ENCODE peak calls at places on chromosomes 13 and 19, in six cellular contexts. X is EL; D is AG10803; R is stimulated activated CD4-positive, alpha-beta T cell treated with anti-CD3 and anti-CD28 coated beads, Interleukin-2, amount 100 ng/mL, for 24 hours; W is T-helper 17 cell; P is NCI-H1694 treated with DMSO at 0.1 percent for 48 hours. Z is an unnamed sample.

GRCh38 chr13:111139874-111140561 is 24.9 kb downstream of the ARHGEF7 start:
- DNase-seq in X (no peak), R (no peak), P (peak), D (no peak), W (no peak), Z (no peak)

GRCh38 chr13:99580500-99581268 is 79.4 kb downstream of the TM9SF2 start:
- DNase-seq in R (no peak), X (no peak), W (no peak), D (no peak), P (no peak), Z (no peak)

GRCh38 chr19:5624154-5624663 is 1.3 kb downstream of the SAFB start:
- DNase-seq in W (no peak), X (peak), P (no peak), R (peak), D (peak), Z (peak)

GRCh38 chr19:13007292-13008045 is 12.2 kb downstream of the NFIX start:
- DNase-seq in W (no peak), X (no peak), P (no peak), R (no peak), D (peak), Z (no peak)

GRCh38 chr13:103473081-103473480 is 406.9 kb upstream of the SLC10A2 start:
- DNase-seq in R (no peak), P (no peak), W (no peak), X (no peak), D (no peak), Z (no peak)

GRCh38 chr19:34370983-34371382 is 6.0 kb downstream of the GPI start:
- DNase-seq in X (no peak), P (no peak), R (no peak), W (no peak), D (no peak), Z (no peak)

GRCh38 chr19:54518844-54519243 is 16.2 kb downstream of the LAIR2 start:
- DNase-seq in D (no peak), X (no peak), W (no peak), R (peak), P (no peak), Z (no peak)

GRCh38 chr13:31485651-31486051 is 253.7 kb upstream of the RXFP2 start:
- DNase-seq in W (no peak), R (no peak), D (no peak), X (peak), P (no peak), Z (no peak)

GRCh38 chr19:49387936-49388372 is at the start of gene KASH5:
- DNase-seq in W (peak), X (peak), D (peak), P (no peak), R (peak), Z (no peak)

GRCh38 chr19:658916-659839 is 3.8 kb downstream of the RNF126 start:
- DNase-seq in R (no peak), X (no peak), W (peak), D (peak), P (no peak), Z (no peak)

GRCh38 chr13:35822666-35823065 is 308.5 kb downstream of the DCLK1 start:
- DNase-seq in X (no peak), P (no peak), W (no peak), R (no peak), D (no peak), Z (no peak)

GRCh38 chr19:46660008-46660517 is 919 bp downstream of the DACT3 start:
- DNase-seq in W (no peak), R (no peak), X (no peak), D (no peak), P (peak), Z (peak)

GRCh38 chr19:18479964-18480723 is 41.7 kb downstream of the ELL start:
- DNase-seq in X (peak), R (no peak), D (peak), W (no peak), P (peak), Z (peak)

GRCh38 chr19:43983544-43983911 is 460 bp upstream of the ZNF155 start:
- DNase-seq in P (no peak), D (no peak), X (no peak), W (no peak), R (no peak), Z (no peak)

Z was measured in EH.